ENCODE peak calls at places on chromosomes 2 and 18, in five cellular contexts. One of them, this sample, is unnamed.

GRCh38 chr2:101736861-101737291 is 39.4 kb downstream of the MAP4K4 start:
- DNase-seq in HS-5: peak
- DNase-seq in ascending aorta: no peak
- DNase-seq in lung microvascular endothelial cell: peak
- DNase-seq in right cardiac atrium: no peak
- DNase-seq in this sample: no peak

GRCh38 chr2:137467246-137467862 is 496.9 kb upstream of the HNMT start:
- DNase-seq in lung microvascular endothelial cell: peak
- DNase-seq in ascending aorta: no peak
- DNase-seq in HS-5: peak
- DNase-seq in right cardiac atrium: no peak
- DNase-seq in this sample: no peak

GRCh38 chr2:852168-852567 is 98.5 kb upstream of the SNTG2 start:
- DNase-seq in lung microvascular endothelial cell: no peak
- DNase-seq in right cardiac atrium: no peak
- DNase-seq in ascending aorta: no peak
- DNase-seq in HS-5: no peak
- DNase-seq in this sample: no peak

GRCh38 chr2:229408356-229408755 is 137.3 kb upstream of the PID1 start:
- DNase-seq in ascending aorta: peak
- DNase-seq in right cardiac atrium: peak
- DNase-seq in HS-5: peak
- DNase-seq in lung microvascular endothelial cell: peak
- DNase-seq in this sample: no peak

GRCh38 chr2:55014962-55015939 is 35.0 kb downstream of the RTN4 start:
- DNase-seq in HS-5: peak
- DNase-seq in right cardiac atrium: no peak
- DNase-seq in lung microvascular endothelial cell: peak
- DNase-seq in ascending aorta: peak
- DNase-seq in this sample: peak

GRCh38 chr2:95698166-95698565 is 106.4 kb downstream of the TRIM43 start:
- DNase-seq in right cardiac atrium: no peak
- DNase-seq in HS-5: no peak
- DNase-seq in ascending aorta: peak
- DNase-seq in lung microvascular endothelial cell: no peak
- DNase-seq in this sample: no peak

GRCh38 chr2:67669796-67670195 is 272.7 kb downstream of the ETAA1 start:
- DNase-seq in ascending aorta: no peak
- DNase-seq in lung microvascular endothelial cell: no peak
- DNase-seq in right cardiac atrium: no peak
- DNase-seq in HS-5: no peak
- DNase-seq in this sample: no peak

GRCh38 chr2:71898851-71899681 is 248.6 kb downstream of the CYP26B1 start:
- DNase-seq in ascending aorta: no peak
- DNase-seq in right cardiac atrium: no peak
- DNase-seq in HS-5: no peak
- DNase-seq in lung microvascular endothelial cell: no peak
- DNase-seq in this sample: no peak

GRCh38 chr2:210004893-210005292 is 2.5 kb downstream of the RPE start:
- DNase-seq in right cardiac atrium: no peak
- DNase-seq in ascending aorta: no peak
- DNase-seq in lung microvascular endothelial cell: no peak
- DNase-seq in HS-5: no peak
- DNase-seq in this sample: no peak

GRCh38 chr2:159187095-159187494 is 99.4 kb downstream of the WDSUB1 start:
- DNase-seq in ascending aorta: no peak
- DNase-seq in HS-5: no peak
- DNase-seq in lung microvascular endothelial cell: no peak
- DNase-seq in right cardiac atrium: no peak
- DNase-seq in this sample: no peak

GRCh38 chr18:36095936-36096519 is 28.7 kb upstream of the RPRD1A start:
- DNase-seq in right cardiac atrium: no peak
- DNase-seq in lung microvascular endothelial cell: peak
- DNase-seq in ascending aorta: no peak
- DNase-seq in HS-5: peak
- DNase-seq in this sample: no peak

GRCh38 chr18:54947115-54947514 is 12.1 kb downstream of the CCDC68 start:
- DNase-seq in lung microvascular endothelial cell: peak
- DNase-seq in HS-5: no peak
- DNase-seq in right cardiac atrium: no peak
- DNase-seq in ascending aorta: no peak
- DNase-seq in this sample: no peak